ENCODE peak calls at places on chromosome 7, in nine cellular contexts. V is gastrocnemius medialis; C is CD8-positive, alpha-beta T cell; G is heart left ventricle; J is CD4-positive, alpha-beta memory T cell; D is pancreas; E is OCI-LY7; Z is CD8-positive, alpha-beta memory T cell; Y is A549. O is an unnamed sample.

GRCh38 chr7:128946936-128947830 is 9.5 kb downstream of the IRF5 start:
- DNase-seq in V (no peak), C (no peak), G (no peak), J (no peak), D (no peak), E (no peak), Z (no peak), Y (no peak), O (no peak)

GRCh38 chr7:156257904-156258303 is 382.7 kb upstream of the RNF32 start:
- DNase-seq in V (no peak), C (no peak), G (no peak), J (no peak), D (no peak), E (no peak), Z (no peak), Y (no peak), O (no peak)

GRCh38 chr7:33654641-33655040 is 250.7 kb upstream of the BMPER start:
- DNase-seq in V (no peak), C (no peak), G (no peak), J (no peak), D (no peak), E (no peak), Z (no peak), Y (no peak), O (no peak)

GRCh38 chr7:79227035-79227434 is 226.4 kb downstream of the MAGI2 start:
- DNase-seq in V (no peak), C (no peak), G (no peak), J (no peak), D (no peak), E (no peak), Z (no peak), Y (no peak), O (no peak)

GRCh38 chr7:84117304-84117703 is 77.3 kb downstream of the SEMA3A start:
- DNase-seq in V (no peak), C (no peak), G (no peak), J (no peak), D (no peak), E (no peak), Z (no peak), Y (no peak), O (no peak)

GRCh38 chr7:135386181-135386580 is 123.7 kb downstream of the CNOT4 start:
- DNase-seq in V (no peak), C (no peak), G (no peak), J (no peak), D (no peak), E (no peak), Z (no peak), Y (no peak), O (no peak)

GRCh38 chr7:102891693-102892261 is 21.0 kb upstream of the LRRC17 start:
- DNase-seq in V (peak; percentile 27), C (no peak), G (peak; percentile 49), J (no peak), D (peak; percentile 44), E (no peak), Z (no peak), Y (peak; percentile 53), O (peak; percentile 16)

GRCh38 chr7:127943541-127944521 is 87.4 kb downstream of the LRRC4 start:
- DNase-seq in V (no peak), C (no peak), G (peak; percentile 32), J (no peak), D (no peak), E (no peak), Z (no peak), Y (no peak), O (no peak)

GRCh38 chr7:76294344-76295024 is 8.0 kb upstream of the HSPB1 start:
- DNase-seq in V (peak; percentile 99), C (no peak), G (peak; percentile 98), J (no peak), D (peak; percentile 98), E (peak; percentile 55), Z (no peak), Y (peak; percentile 83), O (peak; percentile 91)

GRCh38 chr7:40298421-40298820 is 163.6 kb downstream of the SUGCT start:
- DNase-seq in V (no peak), C (no peak), G (no peak), J (no peak), D (no peak), E (no peak), Z (no peak), Y (no peak), O (no peak)

GRCh38 chr7:67823345-67823744 is 826.7 kb downstream of the TYW1 start:
- DNase-seq in V (no peak), C (no peak), G (no peak), J (no peak), D (peak; percentile 43), E (no peak), Z (no peak), Y (no peak), O (no peak)

GRCh38 chr7:518630-519428 is 817 bp downstream of the PDGFA start:
- DNase-seq in V (peak; percentile 80), C (no peak), G (peak; percentile 89), J (no peak), D (peak; percentile 88), E (no peak), Z (no peak), Y (peak; percentile 60), O (peak; percentile 88)

GRCh38 chr7:137865764-137866163 is 19.0 kb upstream of the DGKI start:
- DNase-seq in V (no peak), C (no peak), G (no peak), J (no peak), D (no peak), E (no peak), Z (no peak), Y (no peak), O (no peak)

GRCh38 chr7:119802147-119802546 is 470.8 kb upstream of the KCND2 start:
- DNase-seq in V (no peak), C (no peak), G (no peak), J (no peak), D (no peak), E (no peak), Z (no peak), Y (no peak), O (no peak)

GRCh38 chr7:138565451-138566114 is 105.5 kb downstream of the TRIM24 start:
- DNase-seq in V (no peak), C (no peak), G (no peak), J (no peak), D (no peak), E (peak; percentile 29), Z (no peak), Y (no peak), O (no peak)

DNA sequence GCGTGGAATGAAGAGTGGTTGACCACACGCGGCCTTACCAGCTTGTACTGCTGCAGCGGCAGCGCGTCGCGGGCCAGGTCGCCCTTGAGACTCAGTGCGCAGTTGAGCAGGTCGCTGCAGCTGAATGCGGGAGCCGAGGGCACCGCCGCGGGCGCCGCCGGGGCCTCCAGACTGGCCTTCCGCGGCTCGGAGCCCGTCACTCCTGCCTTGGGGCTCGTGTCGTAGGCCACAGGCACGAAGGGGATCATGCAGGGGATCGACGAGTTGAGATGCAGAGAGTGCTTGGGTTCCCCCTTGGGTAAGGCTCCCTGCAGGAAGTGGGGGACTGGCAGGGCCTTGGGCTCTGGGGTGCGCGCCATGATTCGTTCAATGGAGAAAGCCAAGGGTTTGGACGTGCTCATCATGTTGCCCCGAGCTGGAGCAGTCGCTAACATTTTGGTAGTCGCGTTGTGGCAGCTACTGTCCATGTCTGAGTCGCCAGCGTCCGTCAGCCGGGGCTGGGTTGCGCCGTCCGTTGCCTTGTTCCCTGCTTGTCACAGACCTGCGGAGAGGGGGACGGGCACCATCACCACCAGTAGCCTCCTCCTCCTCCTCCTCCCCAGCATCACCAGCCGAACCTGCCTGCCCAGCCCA is 463 bp downstream of the FEZF1 start:
- DNase-seq in V (no peak), C (no peak), G (no peak), J (no peak), D (no peak), E (no peak), Z (no peak), Y (no peak), O (no peak)
- H3K27ac ChIP-seq in V (no peak overlapping the region), C (no peak overlapping the region), G (no peak overlapping the region), J (no peak overlapping the region), D (no peak overlapping the region), E (no peak overlapping the region), Z (no peak overlapping the region), Y (no peak overlapping the region), O (no peak overlapping the region)

GRCh38 chr7:14045651-14046050 is 56.2 kb upstream of the ETV1 start:
- DNase-seq in V (no peak), C (no peak), G (no peak), J (no peak), D (no peak), E (no peak), Z (no peak), Y (no peak), O (no peak)

GRCh38 chr7:14040528-14040927 is 51.1 kb upstream of the ETV1 start:
- DNase-seq in V (no peak), C (no peak), G (no peak), J (no peak), D (no peak), E (no peak), Z (no peak), Y (no peak), O (no peak)
- H3K4me1 ChIP-seq in V (no peaks in the 10 kb centered on the region), C (no peaks in the 10 kb centered on the region), G (no peaks in the 10 kb centered on the region), J (no peaks in the 10 kb centered on the region), D (no peaks in the 10 kb centered on the region), E (no peaks in the 10 kb centered on the region), Z (no peaks in the 10 kb centered on the region), Y (no peaks in the 10 kb centered on the region), O (no peaks in the 10 kb centered on the region)

DNA sequence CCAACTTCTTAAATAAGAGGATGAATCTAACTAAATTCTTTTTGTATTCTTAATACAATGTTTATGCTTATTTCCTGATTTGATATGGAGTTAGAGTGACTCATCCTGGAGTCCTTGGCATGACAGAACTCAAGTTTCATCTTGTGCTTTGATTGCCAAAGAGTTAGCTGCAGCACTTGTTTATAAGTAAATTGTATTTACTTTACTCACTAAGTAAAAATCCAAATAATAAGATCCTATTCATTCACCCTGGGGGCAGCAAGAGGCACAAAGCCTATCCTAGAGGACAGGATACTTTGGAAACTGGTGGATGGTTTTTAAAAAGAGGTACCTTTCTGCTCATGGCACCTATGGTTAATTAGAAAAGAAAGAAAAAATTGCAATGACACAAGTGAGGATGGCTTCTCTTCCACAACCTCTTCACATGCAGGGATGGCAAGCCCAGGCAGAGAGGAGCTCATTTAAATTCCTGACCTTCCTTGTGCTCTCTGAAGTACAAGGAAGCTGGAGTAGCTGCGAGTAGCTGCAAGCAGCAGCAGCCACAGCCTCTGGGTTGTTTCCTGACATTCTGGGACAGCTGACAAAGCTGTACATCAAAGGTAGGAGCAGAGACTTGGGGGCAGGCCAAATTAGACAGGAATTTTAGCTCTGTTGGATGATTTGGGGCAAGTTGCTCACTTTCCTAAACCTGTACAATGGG is 28.5 kb upstream of the CROT start:
- DNase-seq in V (no peak), C (no peak), G (no peak), J (no peak), D (no peak), E (no peak), Z (no peak), Y (peak; percentile 14), O (no peak)
- H3K27ac ChIP-seq in V (no peak overlapping the region), C (no peak overlapping the region), G (no peak overlapping the region), J (no peak overlapping the region), D (no peak overlapping the region), E (no peak overlapping the region), Z (no peak overlapping the region), Y (peak overlapping the region; percentile 76), O (no peak overlapping the region)

DNA sequence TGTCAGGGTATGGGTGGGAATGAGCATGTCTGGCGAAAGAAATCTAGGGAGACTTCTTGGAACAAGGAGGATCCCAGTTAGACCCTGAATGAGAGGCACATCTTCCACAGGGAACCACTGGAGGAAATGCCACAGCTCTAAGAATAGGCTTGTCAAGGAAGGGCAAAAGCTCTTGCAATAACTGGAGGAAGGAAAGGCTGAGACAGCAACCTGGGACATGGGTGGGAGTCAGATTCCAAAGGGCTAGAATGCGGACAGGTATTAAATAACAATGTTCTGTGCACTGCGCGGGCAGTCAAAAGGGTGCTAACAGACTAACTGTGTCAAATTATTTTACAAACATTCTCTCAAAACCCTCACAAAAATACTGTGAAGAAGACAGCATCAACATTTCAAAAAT is 4.5 kb downstream of the NUDCD3 start:
- DNase-seq in V (no peak), C (no peak), G (no peak), J (no peak), D (no peak), E (no peak), Z (no peak), Y (no peak), O (no peak)
- H3K4me1 ChIP-seq in V (peaks cover 57% of the 10 kb centered on the region), C (peaks cover 55% of the 10 kb centered on the region), G (peaks cover 17% of the 10 kb centered on the region), J (peaks cover 51% of the 10 kb centered on the region), D (peaks cover 44% of the 10 kb centered on the region), E (peaks cover 28% of the 10 kb centered on the region), Z (peaks cover 54% of the 10 kb centered on the region), Y (peaks cover 13% of the 10 kb centered on the region), O (peaks cover 4% of the 10 kb centered on the region)

O was measured in ascending aorta.